ENCODE peak calls at places on chromosomes 4 and X, in six cellular contexts. Y is heart right ventricle, C is upper lobe of left lung, O is neuronal stem cell, G is OCI-LY7, M is vagina. R is an unnamed sample. For H3K9me3, the result is how much of the 10 kb centered on the place peaks cover.

GRCh38 chrX:53287493-53288138 is 6.2 kb upstream of the IQSEC2 start:
- DNase-seq in Y (peak), C (peak), O (no peak), G (peak), M (no peak), R (peak)

GRCh38 chr4:88659890-88660208 is 37.8 kb downstream of the NAP1L5 start:
- DNase-seq in Y (no peak), C (no peak), O (no peak), G (no peak), M (no peak), R (no peak)

GRCh38 chr4:48133668-48134444 is at the start of gene TXK:
- DNase-seq in Y (no peak), C (no peak), O (no peak), G (no peak), M (no peak), R (peak)

GRCh38 chrX:13685126-13685763 is 3.7 kb upstream of the RAB9A start:
- DNase-seq in Y (no peak), C (no peak), O (no peak), G (no peak), M (no peak), R (no peak)

GRCh38 chr4:180861651-180862050 is 1381.6 kb upstream of the TENM3 start:
- DNase-seq in Y (no peak), C (no peak), O (no peak), G (no peak), M (no peak), R (no peak)

GRCh38 chrX:80282535-80282934 is 137.7 kb upstream of the TENT5D start:
- DNase-seq in Y (no peak), C (no peak), O (no peak), G (no peak), M (no peak), R (no peak)

GRCh38 chr4:177369372-177369771 is 59.7 kb downstream of the NEIL3 start:
- DNase-seq in Y (no peak), C (no peak), O (no peak), G (no peak), M (no peak), R (no peak)

GRCh38 chr4:90183254-90183653 is 56.1 kb downstream of the CCSER1 start:
- DNase-seq in Y (no peak), C (no peak), O (no peak), G (no peak), M (no peak), R (no peak)

GRCh38 chr4:38318737-38319455 is 345.1 kb upstream of the KLF3 start:
- DNase-seq in Y (peak), C (peak), O (peak), G (peak), M (no peak), R (peak)
- H3K4me3 ChIP-seq in Y (peak), C (peak), O (no peak), G (peak), M (peak), R (peak)

GRCh38 chrX:136477026-136477425 is 10.7 kb upstream of the BRS3 start:
- DNase-seq in Y (no peak), C (no peak), O (no peak), G (no peak), M (no peak), R (no peak)
- H3K9me3 ChIP-seq in Y (under half), C (under half), O (under half), G (under half), M (under half), R (under half)

GRCh38 chrX:155235891-155236290 is 19.6 kb downstream of the VBP1 start:
- DNase-seq in Y (no peak), C (no peak), O (no peak), G (no peak), M (no peak), R (no peak)

GRCh38 chrX:155242300-155242699 is 22.0 kb downstream of the RAB39B start:
- DNase-seq in Y (no peak), C (no peak), O (no peak), G (no peak), M (no peak), R (no peak)

DNA sequence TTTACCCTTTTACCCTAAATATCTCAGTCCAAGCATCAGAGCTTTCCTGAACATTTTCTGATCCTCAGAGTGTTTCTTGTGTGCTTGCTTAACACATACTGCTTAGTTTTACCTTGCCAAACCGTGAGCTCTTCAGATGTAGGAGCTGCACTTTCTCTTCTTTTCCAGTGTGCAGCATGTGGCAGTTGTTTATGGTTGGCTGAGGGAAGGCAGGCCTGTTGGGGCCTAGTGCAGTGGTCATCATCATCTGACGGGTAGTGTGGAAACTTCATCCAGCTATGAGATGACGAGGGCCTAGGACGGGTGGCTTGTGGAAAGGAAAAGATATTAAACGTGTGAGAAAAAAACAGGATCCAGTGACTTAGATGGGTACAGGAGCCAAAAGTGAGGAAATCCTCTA is 21.5 kb downstream of the VBP1 start:
- DNase-seq in Y (no peak), C (no peak), O (no peak), G (no peak), M (no peak), R (no peak)
- H3K27ac ChIP-seq in Y (no peak), C (no peak), O (no peak), G (no peak), M (no peak), R (no peak)

DNA sequence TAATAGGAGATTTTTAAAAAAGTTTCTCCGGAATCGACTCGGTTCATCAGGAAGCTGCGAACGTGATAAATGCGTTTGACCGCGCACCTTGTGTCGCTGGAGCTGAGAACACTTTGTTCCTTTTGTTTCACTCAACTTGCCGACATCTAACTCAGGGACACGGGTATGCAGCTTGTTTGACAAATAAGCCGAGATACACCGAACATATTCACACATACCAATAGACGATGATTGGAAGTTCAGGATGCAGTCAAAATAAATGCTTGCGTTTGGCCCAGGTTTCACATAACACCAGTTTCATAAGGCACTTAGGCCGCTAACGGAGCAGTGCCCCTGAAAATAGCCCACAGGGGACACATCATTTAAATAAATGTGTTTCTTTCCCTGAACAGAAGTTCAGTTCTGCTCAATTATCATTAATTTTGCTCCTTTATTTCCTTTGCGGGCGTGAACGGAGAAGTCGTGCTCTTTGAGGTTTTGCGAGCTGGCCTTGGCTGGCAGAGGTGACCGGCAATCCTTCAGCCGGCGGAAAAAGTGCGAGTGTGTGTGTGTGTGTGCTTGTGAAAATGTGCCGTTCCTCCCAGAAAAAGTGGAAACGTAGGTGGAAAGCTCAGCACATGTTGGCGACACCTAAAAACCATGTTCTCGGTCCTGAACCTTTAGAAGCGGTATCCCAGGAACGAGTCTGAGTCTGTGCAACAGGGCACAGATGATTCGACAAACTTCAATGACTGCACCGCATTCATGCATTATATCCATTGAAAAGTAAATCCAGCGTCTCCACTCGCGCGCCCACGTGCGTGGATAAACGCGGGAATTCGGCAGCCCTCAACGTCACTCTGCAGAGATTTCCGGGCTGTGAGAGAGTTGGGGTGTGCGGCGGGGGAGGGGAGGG is 680 bp upstream of the SHISA3 start:
- DNase-seq in Y (no peak), C (no peak), O (peak), G (no peak), M (no peak), R (no peak)
- H3K4me3 ChIP-seq in Y (peak), C (peak), O (peak), G (peak), M (peak), R (no peak)

DNA sequence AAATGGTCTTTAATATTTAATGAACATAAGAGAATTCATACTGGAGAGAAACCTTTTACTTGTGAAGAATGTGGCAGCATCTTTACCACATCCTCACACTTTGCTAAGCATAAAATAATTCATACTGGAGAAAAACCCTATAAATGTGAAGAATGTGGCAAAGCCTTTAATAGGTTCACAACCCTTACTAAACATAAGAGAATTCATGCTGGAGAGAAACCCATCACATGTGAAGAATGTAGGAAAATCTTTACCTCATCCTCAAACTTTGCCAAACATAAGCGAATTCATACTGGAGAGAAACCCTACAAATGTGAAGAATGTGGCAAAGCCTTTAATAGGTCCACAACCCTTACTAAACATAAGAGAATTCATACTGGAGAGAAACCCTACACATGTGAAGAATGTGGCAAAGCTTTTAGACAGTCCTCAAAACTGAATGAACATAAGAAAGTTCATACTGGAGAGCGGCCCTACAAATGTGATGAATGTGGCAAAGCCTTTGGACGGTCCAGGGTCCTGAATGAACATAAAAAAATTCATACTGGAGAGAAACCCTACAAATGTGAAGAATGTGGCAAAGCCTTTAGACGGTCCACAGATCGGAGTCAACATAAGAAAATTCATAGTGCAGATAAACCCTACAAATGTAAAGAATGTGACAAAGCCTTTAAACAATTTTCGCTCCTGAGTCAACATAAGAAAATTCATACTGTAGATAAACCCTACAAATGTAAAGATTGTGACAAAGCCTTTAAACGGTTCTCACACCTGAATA is 35.6 kb downstream of the ZNF141 start:
- DNase-seq in Y (no peak), C (no peak), O (no peak), G (no peak), M (no peak), R (no peak)
- H3K9me3 ChIP-seq in Y (half or more), C (half or more), O (half or more), G (half or more), M (half or more), R (under half)